ENCODE peak calls at places on chromosome 13, in seven cellular contexts. One of them, this sample, is unnamed.

GRCh38 chr13:107421028-107421427 is 794.3 kb downstream of the LIG4 start:
- DNase-seq in kidney tubule cell: peak; percentile 54
- DNase-seq in kidney epithelial cell: no peak
- DNase-seq in OCI-LY7: no peak
- DNase-seq in posterior cingulate gyrus: no peak
- DNase-seq in activated naive CD8-positive, alpha-beta T cell treated with anti-CD3 and anti-CD28 coated beads, Interleukin-2, amount 50 U/mL, for 16 hours: no peak
- DNase-seq in fibroblast of pulmonary artery: peak; percentile 23
- DNase-seq in this sample: no peak

GRCh38 chr13:81540777-81541176 is 1199.9 kb upstream of the SPRY2 start:
- DNase-seq in kidney epithelial cell: no peak
- DNase-seq in OCI-LY7: no peak
- DNase-seq in activated naive CD8-positive, alpha-beta T cell treated with anti-CD3 and anti-CD28 coated beads, Interleukin-2, amount 50 U/mL, for 16 hours: no peak
- DNase-seq in kidney tubule cell: peak; percentile 26
- DNase-seq in posterior cingulate gyrus: no peak
- DNase-seq in fibroblast of pulmonary artery: no peak
- DNase-seq in this sample: no peak

GRCh38 chr13:76904507-76904906 is 18.3 kb upstream of the KCTD12 start:
- DNase-seq in activated naive CD8-positive, alpha-beta T cell treated with anti-CD3 and anti-CD28 coated beads, Interleukin-2, amount 50 U/mL, for 16 hours: no peak
- DNase-seq in kidney epithelial cell: no peak
- DNase-seq in fibroblast of pulmonary artery: peak; percentile 53
- DNase-seq in kidney tubule cell: no peak
- DNase-seq in posterior cingulate gyrus: no peak
- DNase-seq in OCI-LY7: no peak
- DNase-seq in this sample: no peak

GRCh38 chr13:33353210-33353609 is 67.7 kb upstream of the STARD13 start:
- DNase-seq in OCI-LY7: peak; percentile 15
- DNase-seq in fibroblast of pulmonary artery: peak; percentile 17
- DNase-seq in kidney epithelial cell: no peak
- DNase-seq in posterior cingulate gyrus: no peak
- DNase-seq in activated naive CD8-positive, alpha-beta T cell treated with anti-CD3 and anti-CD28 coated beads, Interleukin-2, amount 50 U/mL, for 16 hours: no peak
- DNase-seq in kidney tubule cell: no peak
- DNase-seq in this sample: peak; percentile 55

GRCh38 chr13:92187378-92187989 is 789.1 kb downstream of the GPC5 start:
- DNase-seq in OCI-LY7: peak; percentile 84
- DNase-seq in kidney tubule cell: peak; percentile 46
- DNase-seq in posterior cingulate gyrus: no peak
- DNase-seq in activated naive CD8-positive, alpha-beta T cell treated with anti-CD3 and anti-CD28 coated beads, Interleukin-2, amount 50 U/mL, for 16 hours: no peak
- DNase-seq in kidney epithelial cell: no peak
- DNase-seq in fibroblast of pulmonary artery: peak; percentile 71
- DNase-seq in this sample: peak; percentile 27

GRCh38 chr13:51154029-51154555 is 43.0 kb upstream of the C13orf42 start:
- DNase-seq in activated naive CD8-positive, alpha-beta T cell treated with anti-CD3 and anti-CD28 coated beads, Interleukin-2, amount 50 U/mL, for 16 hours: no peak
- DNase-seq in posterior cingulate gyrus: no peak
- DNase-seq in fibroblast of pulmonary artery: peak; percentile 60
- DNase-seq in kidney tubule cell: no peak
- DNase-seq in OCI-LY7: no peak
- DNase-seq in kidney epithelial cell: no peak
- DNase-seq in this sample: no peak

GRCh38 chr13:20119960-20120359 is 40.9 kb downstream of the GJA3 start:
- DNase-seq in posterior cingulate gyrus: no peak
- DNase-seq in fibroblast of pulmonary artery: no peak
- DNase-seq in OCI-LY7: no peak
- DNase-seq in kidney tubule cell: no peak
- DNase-seq in kidney epithelial cell: no peak
- DNase-seq in activated naive CD8-positive, alpha-beta T cell treated with anti-CD3 and anti-CD28 coated beads, Interleukin-2, amount 50 U/mL, for 16 hours: no peak
- DNase-seq in this sample: no peak

GRCh38 chr13:34070544-34071303 is 252.8 kb downstream of the RFC3 start:
- DNase-seq in kidney epithelial cell: no peak
- DNase-seq in fibroblast of pulmonary artery: no peak
- DNase-seq in posterior cingulate gyrus: no peak
- DNase-seq in kidney tubule cell: no peak
- DNase-seq in OCI-LY7: no peak
- DNase-seq in activated naive CD8-positive, alpha-beta T cell treated with anti-CD3 and anti-CD28 coated beads, Interleukin-2, amount 50 U/mL, for 16 hours: no peak
- DNase-seq in this sample: no peak

GRCh38 chr13:20363604-20364003 is 131.5 kb upstream of the GJB6 start:
- DNase-seq in kidney tubule cell: peak; percentile 81
- DNase-seq in OCI-LY7: no peak
- DNase-seq in posterior cingulate gyrus: no peak
- DNase-seq in fibroblast of pulmonary artery: peak; percentile 10
- DNase-seq in activated naive CD8-positive, alpha-beta T cell treated with anti-CD3 and anti-CD28 coated beads, Interleukin-2, amount 50 U/mL, for 16 hours: no peak
- DNase-seq in kidney epithelial cell: no peak
- DNase-seq in this sample: peak; percentile 20

GRCh38 chr13:32323912-32324311 is 8.6 kb downstream of the BRCA2 start:
- DNase-seq in kidney epithelial cell: no peak
- DNase-seq in posterior cingulate gyrus: no peak
- DNase-seq in activated naive CD8-positive, alpha-beta T cell treated with anti-CD3 and anti-CD28 coated beads, Interleukin-2, amount 50 U/mL, for 16 hours: no peak
- DNase-seq in OCI-LY7: no peak
- DNase-seq in fibroblast of pulmonary artery: peak; percentile 71
- DNase-seq in kidney tubule cell: peak; percentile 80
- DNase-seq in this sample: no peak

GRCh38 chr13:76885203-76886004 is 801 bp downstream of the KCTD12 start:
- DNase-seq in OCI-LY7: peak; percentile 36
- DNase-seq in activated naive CD8-positive, alpha-beta T cell treated with anti-CD3 and anti-CD28 coated beads, Interleukin-2, amount 50 U/mL, for 16 hours: peak; percentile 3
- DNase-seq in fibroblast of pulmonary artery: peak; percentile 84
- DNase-seq in posterior cingulate gyrus: peak; percentile 93
- DNase-seq in kidney epithelial cell: no peak
- DNase-seq in kidney tubule cell: peak; percentile 82
- DNase-seq in this sample: peak; percentile 62

GRCh38 chr13:44575741-44576395 is at the start of gene TSC22D1:
- DNase-seq in kidney epithelial cell: no peak
- DNase-seq in posterior cingulate gyrus: peak; percentile 91
- DNase-seq in kidney tubule cell: peak; percentile 56
- DNase-seq in fibroblast of pulmonary artery: peak; percentile 63
- DNase-seq in activated naive CD8-positive, alpha-beta T cell treated with anti-CD3 and anti-CD28 coated beads, Interleukin-2, amount 50 U/mL, for 16 hours: peak; percentile 16
- DNase-seq in OCI-LY7: peak; percentile 38
- DNase-seq in this sample: peak; percentile 65

This sample was measured in head of caudate nucleus.